ENCODE peak calls at places on chromosomes 6 and 20, in four cellular contexts. S is T-helper 2 cell, O is retinal pigment epithelial cell, X is GM06990. Q is an unnamed sample.

GRCh38 chr20:3239026-3239866 is at the start of gene SLC4A11:
- DNase-seq in X (no peak), O (no peak), S (no peak), Q (no peak)

GRCh38 chr20:58593880-58594473 is 57.1 kb upstream of the STX16 start:
- DNase-seq in O (no peak), X (no peak), S (no peak), Q (no peak)

GRCh38 chr6:170296423-170296745 is 5.5 kb upstream of the DLL1 start:
- DNase-seq in O (no peak), S (no peak), X (no peak), Q (no peak)

GRCh38 chr6:154572592-154572991 is 62.1 kb upstream of the CNKSR3 start:
- DNase-seq in S (no peak), O (no peak), X (no peak), Q (no peak)

GRCh38 chr6:16799279-16800193 is 38.3 kb upstream of the ATXN1 start:
- DNase-seq in O (no peak), X (no peak), S (no peak), Q (no peak)

GRCh38 chr20:49360242-49360968 is 82.5 kb upstream of the ZNFX1 start:
- DNase-seq in O (no peak), X (no peak), S (no peak), Q (no peak)

GRCh38 chr20:53023717-53024116 is 51.6 kb downstream of the TSHZ2 start:
- DNase-seq in O (no peak), X (no peak), S (no peak), Q (no peak)

GRCh38 chr20:11581271-11581670 is 336.4 kb upstream of the BTBD3 start:
- DNase-seq in S (no peak), X (no peak), O (no peak), Q (no peak)

GRCh38 chr20:34806255-34806654 is 19.2 kb downstream of the NCOA6 start:
- DNase-seq in S (no peak), O (no peak), X (no peak), Q (no peak)

GRCh38 chr6:106522557-106522956 is 106.7 kb downstream of the RTN4IP1 start:
- DNase-seq in O (no peak), S (no peak), X (no peak), Q (no peak)

Q was measured in T-helper 1 cell.